ENCODE peak calls at places on chromosomes 12 and 14, in six cellular contexts. One of them, this sample, is unnamed.
A peak's percentile ranks its signal among the peaks of the same experiment; 100 is the strongest.

GRCh38 chr14:19902409-19902808 is 18.0 kb upstream of the OR4K5 start:
- DNase-seq in upper lobe of right lung: no peak
- DNase-seq in tibial artery: no peak
- DNase-seq in choroid plexus epithelial cell: no peak
- DNase-seq in fibroblast of lung: no peak
- DNase-seq in GM12878: no peak
- DNase-seq in this sample: no peak

GRCh38 chr12:71242511-71242910 is 84.7 kb upstream of the TSPAN8 start:
- DNase-seq in fibroblast of lung: no peak
- DNase-seq in GM12878: no peak
- DNase-seq in choroid plexus epithelial cell: peak; percentile 15
- DNase-seq in upper lobe of right lung: no peak
- DNase-seq in tibial artery: no peak
- DNase-seq in this sample: no peak

GRCh38 chr14:96567289-96567899 is 65.2 kb downstream of the PAPOLA start:
- DNase-seq in choroid plexus epithelial cell: peak; percentile 66
- DNase-seq in tibial artery: no peak
- DNase-seq in fibroblast of lung: peak; percentile 61
- DNase-seq in upper lobe of right lung: no peak
- DNase-seq in GM12878: no peak
- DNase-seq in this sample: peak; percentile 31

GRCh38 chr12:42143401-42144173 is 1.1 kb downstream of the GXYLT1 start:
- DNase-seq in choroid plexus epithelial cell: peak; percentile 54
- DNase-seq in upper lobe of right lung: no peak
- DNase-seq in GM12878: no peak
- DNase-seq in tibial artery: no peak
- DNase-seq in fibroblast of lung: peak; percentile 44
- DNase-seq in this sample: peak; percentile 47

GRCh38 chr14:58669556-58670200 is 31.9 kb downstream of the DACT1 start:
- DNase-seq in GM12878: no peak
- DNase-seq in tibial artery: no peak
- DNase-seq in choroid plexus epithelial cell: no peak
- DNase-seq in fibroblast of lung: no peak
- DNase-seq in upper lobe of right lung: no peak
- DNase-seq in this sample: no peak

GRCh38 chr12:118103601-118104382 is at the start of gene VSIG10:
- DNase-seq in choroid plexus epithelial cell: peak; percentile 32
- DNase-seq in fibroblast of lung: peak; percentile 57
- DNase-seq in tibial artery: peak; percentile 71
- DNase-seq in GM12878: no peak
- DNase-seq in upper lobe of right lung: peak; percentile 91
- DNase-seq in this sample: peak; percentile 52

GRCh38 chr14:67472726-67473125 is 15.8 kb downstream of the TMEM229B start:
- DNase-seq in GM12878: no peak
- DNase-seq in tibial artery: no peak
- DNase-seq in choroid plexus epithelial cell: no peak
- DNase-seq in upper lobe of right lung: no peak
- DNase-seq in fibroblast of lung: no peak
- DNase-seq in this sample: no peak

GRCh38 chr12:966715-967114 is 17.2 kb upstream of the RAD52 start:
- DNase-seq in tibial artery: no peak
- DNase-seq in upper lobe of right lung: no peak
- DNase-seq in choroid plexus epithelial cell: no peak
- DNase-seq in fibroblast of lung: no peak
- DNase-seq in GM12878: no peak
- DNase-seq in this sample: no peak

GRCh38 chr14:74846968-74847549 is 28.9 kb downstream of the PROX2 start:
- DNase-seq in fibroblast of lung: peak; percentile 52
- DNase-seq in choroid plexus epithelial cell: peak; percentile 39
- DNase-seq in tibial artery: no peak
- DNase-seq in upper lobe of right lung: no peak
- DNase-seq in GM12878: no peak
- DNase-seq in this sample: no peak

GRCh38 chr12:47907851-47908454 is 3.2 kb upstream of the VDR start:
- DNase-seq in tibial artery: no peak
- DNase-seq in choroid plexus epithelial cell: no peak
- DNase-seq in GM12878: no peak
- DNase-seq in fibroblast of lung: no peak
- DNase-seq in upper lobe of right lung: no peak
- DNase-seq in this sample: no peak

GRCh38 chr14:20732950-20733650 is 12.6 kb upstream of the EDDM3A start:
- DNase-seq in choroid plexus epithelial cell: no peak
- DNase-seq in upper lobe of right lung: no peak
- DNase-seq in tibial artery: peak; percentile 25
- DNase-seq in GM12878: no peak
- DNase-seq in fibroblast of lung: no peak
- DNase-seq in this sample: no peak

GRCh38 chr12:20211537-20211936 is 156.8 kb upstream of the PDE3A start:
- DNase-seq in tibial artery: no peak
- DNase-seq in upper lobe of right lung: no peak
- DNase-seq in GM12878: no peak
- DNase-seq in fibroblast of lung: peak; percentile 18
- DNase-seq in choroid plexus epithelial cell: no peak
- DNase-seq in this sample: no peak

GRCh38 chr14:53953002-53953827 is 3.4 kb downstream of the BMP4 start:
- DNase-seq in GM12878: no peak
- DNase-seq in fibroblast of lung: peak; percentile 90
- DNase-seq in tibial artery: peak; percentile 88
- DNase-seq in upper lobe of right lung: peak; percentile 94
- DNase-seq in choroid plexus epithelial cell: peak; percentile 52
- DNase-seq in this sample: peak; percentile 75

GRCh38 chr14:60965402-60965801 is 15.5 kb downstream of the TRMT5 start:
- DNase-seq in fibroblast of lung: peak; percentile 94
- DNase-seq in tibial artery: no peak
- DNase-seq in GM12878: no peak
- DNase-seq in upper lobe of right lung: no peak
- DNase-seq in choroid plexus epithelial cell: peak; percentile 87
- DNase-seq in this sample: peak; percentile 27

GRCh38 chr12:128165387-128165786 is 101.6 kb upstream of the TMEM132C start:
- DNase-seq in upper lobe of right lung: no peak
- DNase-seq in tibial artery: no peak
- DNase-seq in choroid plexus epithelial cell: no peak
- DNase-seq in GM12878: no peak
- DNase-seq in fibroblast of lung: no peak
- DNase-seq in this sample: no peak

GRCh38 chr12:104877107-104877705 is 80.9 kb downstream of the SLC41A2 start:
- DNase-seq in GM12878: no peak
- DNase-seq in choroid plexus epithelial cell: peak; percentile 74
- DNase-seq in tibial artery: peak; percentile 52
- DNase-seq in upper lobe of right lung: no peak
- DNase-seq in fibroblast of lung: peak; percentile 67
- DNase-seq in this sample: peak; percentile 40

GRCh38 chr12:16880864-16881285 is 274.9 kb upstream of the LMO3 start:
- DNase-seq in tibial artery: no peak
- DNase-seq in upper lobe of right lung: no peak
- DNase-seq in fibroblast of lung: no peak
- DNase-seq in choroid plexus epithelial cell: no peak
- DNase-seq in GM12878: no peak
- DNase-seq in this sample: no peak

GRCh38 chr14:24481622-24482324 is 26.3 kb downstream of the CMA1 start:
- DNase-seq in tibial artery: no peak
- DNase-seq in upper lobe of right lung: peak; percentile 69
- DNase-seq in GM12878: peak; percentile 17
- DNase-seq in fibroblast of lung: no peak
- DNase-seq in choroid plexus epithelial cell: peak; percentile 33
- DNase-seq in this sample: peak; percentile 51

GRCh38 chr12:5197127-5197526 is 153.4 kb downstream of the KCNA5 start:
- DNase-seq in choroid plexus epithelial cell: peak; percentile 6
- DNase-seq in tibial artery: no peak
- DNase-seq in fibroblast of lung: peak; percentile 20
- DNase-seq in upper lobe of right lung: no peak
- DNase-seq in GM12878: no peak
- DNase-seq in this sample: no peak

GRCh38 chr12:47236109-47236714 is 156.5 kb upstream of the AMIGO2 start:
- DNase-seq in tibial artery: no peak
- DNase-seq in choroid plexus epithelial cell: peak; percentile 78
- DNase-seq in fibroblast of lung: peak; percentile 79
- DNase-seq in GM12878: no peak
- DNase-seq in upper lobe of right lung: no peak
- DNase-seq in this sample: peak; percentile 92

GRCh38 chr12:80676856-80677255 is 30.6 kb upstream of the MYF6 start:
- DNase-seq in upper lobe of right lung: no peak
- DNase-seq in choroid plexus epithelial cell: no peak
- DNase-seq in fibroblast of lung: no peak
- DNase-seq in tibial artery: no peak
- DNase-seq in GM12878: no peak
- DNase-seq in this sample: no peak

GRCh38 chr12:77847665-77848431 is 17.2 kb downstream of the NAV3 start:
- DNase-seq in GM12878: peak; percentile 26
- DNase-seq in fibroblast of lung: peak; percentile 85
- DNase-seq in choroid plexus epithelial cell: peak; percentile 95
- DNase-seq in upper lobe of right lung: no peak
- DNase-seq in tibial artery: no peak
- DNase-seq in this sample: peak; percentile 92

GRCh38 chr14:70394674-70395073 is 22.2 kb downstream of the SYNJ2BP start:
- DNase-seq in upper lobe of right lung: no peak
- DNase-seq in choroid plexus epithelial cell: no peak
- DNase-seq in GM12878: no peak
- DNase-seq in fibroblast of lung: no peak
- DNase-seq in tibial artery: no peak
- DNase-seq in this sample: no peak

GRCh38 chr14:77980475-77981321 is 180.8 kb downstream of the ADCK1 start:
- DNase-seq in upper lobe of right lung: peak; percentile 89
- DNase-seq in GM12878: no peak
- DNase-seq in choroid plexus epithelial cell: no peak
- DNase-seq in fibroblast of lung: no peak
- DNase-seq in tibial artery: no peak
- DNase-seq in this sample: no peak

GRCh38 chr12:99771659-99772058 is 124.1 kb downstream of the GARIN6 start:
- DNase-seq in upper lobe of right lung: no peak
- DNase-seq in choroid plexus epithelial cell: no peak
- DNase-seq in fibroblast of lung: no peak
- DNase-seq in GM12878: no peak
- DNase-seq in tibial artery: no peak
- DNase-seq in this sample: no peak

GRCh38 chr12:116164976-116165425 is 112.5 kb downstream of the MED13L start:
- DNase-seq in upper lobe of right lung: no peak
- DNase-seq in GM12878: no peak
- DNase-seq in tibial artery: no peak
- DNase-seq in choroid plexus epithelial cell: peak; percentile 72
- DNase-seq in fibroblast of lung: peak; percentile 56
- DNase-seq in this sample: peak; percentile 79

GRCh38 chr14:55975281-55975905 is 142.8 kb upstream of the PELI2 start:
- DNase-seq in fibroblast of lung: no peak
- DNase-seq in choroid plexus epithelial cell: no peak
- DNase-seq in tibial artery: no peak
- DNase-seq in GM12878: no peak
- DNase-seq in upper lobe of right lung: no peak
- DNase-seq in this sample: no peak

GRCh38 chr14:48704639-48705038 is 881.5 kb downstream of the RPS29 start:
- DNase-seq in GM12878: no peak
- DNase-seq in upper lobe of right lung: no peak
- DNase-seq in tibial artery: no peak
- DNase-seq in choroid plexus epithelial cell: no peak
- DNase-seq in fibroblast of lung: no peak
- DNase-seq in this sample: no peak

GRCh38 chr12:116247377-116247776 is 30.1 kb downstream of the MED13L start:
- DNase-seq in tibial artery: no peak
- DNase-seq in GM12878: no peak
- DNase-seq in choroid plexus epithelial cell: peak; percentile 53
- DNase-seq in upper lobe of right lung: no peak
- DNase-seq in fibroblast of lung: peak; percentile 50
- DNase-seq in this sample: no peak

GRCh38 chr12:6949063-6949594 is 2.0 kb upstream of the PTPN6 start:
- DNase-seq in fibroblast of lung: no peak
- DNase-seq in GM12878: no peak
- DNase-seq in upper lobe of right lung: peak; percentile 84
- DNase-seq in tibial artery: no peak
- DNase-seq in choroid plexus epithelial cell: no peak
- DNase-seq in this sample: no peak
- TF ChIP-seq CTCF in fibroblast of lung: no peak
- TF ChIP-seq CTCF in GM12878: peak; percentile 21
- TF ChIP-seq CTCF in upper lobe of right lung: peak; percentile 29
- TF ChIP-seq CTCF in tibial artery: no peak
- TF ChIP-seq CTCF in choroid plexus epithelial cell: no peak
- TF ChIP-seq CTCF in this sample: no peak

GRCh38 chr14:68598089-68598488 is 194.8 kb downstream of the ZFP36L1 start:
- DNase-seq in fibroblast of lung: no peak
- DNase-seq in choroid plexus epithelial cell: no peak
- DNase-seq in upper lobe of right lung: no peak
- DNase-seq in tibial artery: no peak
- DNase-seq in GM12878: no peak
- DNase-seq in this sample: no peak

GRCh38 chr14:68596701-68597100 is 196.2 kb downstream of the ZFP36L1 start:
- DNase-seq in fibroblast of lung: no peak
- DNase-seq in choroid plexus epithelial cell: no peak
- DNase-seq in GM12878: no peak
- DNase-seq in upper lobe of right lung: peak; percentile 39
- DNase-seq in tibial artery: no peak
- DNase-seq in this sample: no peak

GRCh38 chr14:68599896-68600620 is 192.8 kb downstream of the ZFP36L1 start:
- DNase-seq in tibial artery: no peak
- DNase-seq in GM12878: no peak
- DNase-seq in choroid plexus epithelial cell: no peak
- DNase-seq in fibroblast of lung: no peak
- DNase-seq in upper lobe of right lung: peak; percentile 42
- DNase-seq in this sample: no peak

GRCh38 chr14:68596211-68596610 is 196.7 kb downstream of the ZFP36L1 start:
- DNase-seq in fibroblast of lung: no peak
- DNase-seq in upper lobe of right lung: no peak
- DNase-seq in GM12878: no peak
- DNase-seq in choroid plexus epithelial cell: no peak
- DNase-seq in tibial artery: no peak
- DNase-seq in this sample: no peak

GRCh38 chr14:68598621-68599447 is 194.0 kb downstream of the ZFP36L1 start:
- DNase-seq in upper lobe of right lung: peak; percentile 77
- DNase-seq in GM12878: no peak
- DNase-seq in choroid plexus epithelial cell: peak; percentile 95
- DNase-seq in fibroblast of lung: peak; percentile 98
- DNase-seq in tibial artery: peak; percentile 86
- DNase-seq in this sample: peak; percentile 83
- TF ChIP-seq CTCF in upper lobe of right lung: no peak
- TF ChIP-seq CTCF in GM12878: no peak
- TF ChIP-seq CTCF in choroid plexus epithelial cell: no peak
- TF ChIP-seq CTCF in fibroblast of lung: no peak
- TF ChIP-seq CTCF in tibial artery: no peak
- TF ChIP-seq CTCF in this sample: no peak

DNA sequence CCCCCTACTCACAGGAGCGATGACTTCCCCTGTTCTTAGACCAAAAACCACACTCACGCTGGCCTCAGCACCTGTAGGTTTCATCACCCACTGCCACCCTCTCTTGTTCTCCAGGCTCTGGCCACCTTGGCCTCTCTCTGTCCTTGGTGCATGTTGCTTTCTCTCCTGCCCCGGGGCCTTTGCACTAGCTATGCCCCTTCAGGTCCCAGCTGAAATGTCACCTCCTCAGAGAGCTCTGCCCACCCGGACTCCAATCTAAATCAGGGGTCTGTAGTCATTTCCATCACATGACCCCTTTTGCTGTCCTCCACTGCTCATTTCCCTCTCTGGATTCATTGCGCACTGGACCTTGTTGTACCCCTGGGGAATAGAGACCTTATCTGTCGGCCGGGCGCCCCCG is 8.2 kb upstream of the TRPV4 start:
- DNase-seq in choroid plexus epithelial cell: no peak
- DNase-seq in upper lobe of right lung: no peak
- DNase-seq in GM12878: no peak
- DNase-seq in fibroblast of lung: no peak
- DNase-seq in tibial artery: no peak
- DNase-seq in this sample: no peak
- TF ChIP-seq CTCF in choroid plexus epithelial cell: no peak
- TF ChIP-seq CTCF in upper lobe of right lung: no peak
- TF ChIP-seq CTCF in GM12878: no peak
- TF ChIP-seq CTCF in fibroblast of lung: no peak
- TF ChIP-seq CTCF in tibial artery: no peak
- TF ChIP-seq CTCF in this sample: no peak

GRCh38 chr12:109493938-109494337 is 16.5 kb downstream of the UBE3B start:
- DNase-seq in tibial artery: no peak
- DNase-seq in fibroblast of lung: no peak
- DNase-seq in choroid plexus epithelial cell: no peak
- DNase-seq in upper lobe of right lung: no peak
- DNase-seq in GM12878: no peak
- DNase-seq in this sample: no peak
- TF ChIP-seq CTCF in tibial artery: no peak
- TF ChIP-seq CTCF in fibroblast of lung: no peak
- TF ChIP-seq CTCF in choroid plexus epithelial cell: no peak
- TF ChIP-seq CTCF in upper lobe of right lung: no peak
- TF ChIP-seq CTCF in GM12878: no peak
- TF ChIP-seq CTCF in this sample: no peak

This sample was measured in MCF 10A.